ENCODE peak calls at places on chromosome 10, in seven cellular contexts. D is NCI-H1092, I is M059J, Y is mucosa of descending colon, P is coronary artery, J is H54, E is SW 1271. N is an unnamed sample.

GRCh38 chr10:29634105-29634504 is 666 bp downstream of the SVIL start:
- DNase-seq in P (no peak), D (no peak), I (peak), Y (no peak), J (no peak), E (peak), N (no peak)

GRCh38 chr10:116113721-116114501 is 159.1 kb downstream of the GFRA1 start:
- DNase-seq in I (peak), D (no peak), P (peak), Y (no peak), J (peak), E (no peak), N (no peak)

GRCh38 chr10:3397231-3397630 is 224.6 kb upstream of the PITRM1 start:
- DNase-seq in Y (no peak), D (no peak), E (no peak), I (peak), P (no peak), J (no peak), N (no peak)

GRCh38 chr10:70458329-70459060 is 17.0 kb upstream of the NODAL start:
- DNase-seq in J (peak), D (no peak), E (no peak), I (peak), P (peak), Y (peak), N (no peak)

GRCh38 chr10:89979726-89980125 is 278.3 kb downstream of the KIF20B start:
- DNase-seq in E (no peak), P (no peak), J (no peak), D (no peak), I (no peak), Y (no peak), N (no peak)

GRCh38 chr10:36669615-36670325 is 455.6 kb upstream of the ANKRD30A start:
- DNase-seq in P (no peak), J (no peak), E (no peak), D (no peak), Y (no peak), I (no peak), N (no peak)

GRCh38 chr10:119457966-119458766 is 84.4 kb downstream of the RGS10 start:
- DNase-seq in I (no peak), D (no peak), E (no peak), P (no peak), J (no peak), Y (no peak), N (no peak)

GRCh38 chr10:24723386-24723787 is 300 bp downstream of the ARHGAP21 start:
- DNase-seq in Y (peak), D (no peak), E (no peak), P (peak), I (peak), J (no peak), N (peak)

GRCh38 chr10:119761106-119761505 is 35.3 kb downstream of the INPP5F start:
- DNase-seq in Y (no peak), J (peak), I (peak), P (no peak), E (no peak), D (no peak), N (no peak)

GRCh38 chr10:67079126-67079525 is 153.3 kb downstream of the LRRTM3 start:
- DNase-seq in P (no peak), I (no peak), J (no peak), D (no peak), E (no peak), Y (no peak), N (no peak)

GRCh38 chr10:17358461-17358860 is 95.9 kb downstream of the ST8SIA6 start:
- DNase-seq in I (no peak), P (no peak), Y (no peak), E (no peak), D (no peak), J (no peak), N (no peak)

N was measured in activated CD8-positive, alpha-beta T cell treated with anti-CD3 and anti-CD28 coated beads, Interleukin-2, amount 10 ng/mL, durations not matched to agents 7 days and 5 days.